ENCODE peak calls at places on chromosome 7, in six cellular contexts. M, K, G, E, D and Q are unnamed samples.

GRCh38 chr7:77391230-77391629 is 24.9 kb downstream of the GSAP start:
- DNase-seq in M (no peak), K (no peak), E (no peak), G (no peak), D (no peak), Q (no peak)

GRCh38 chr7:147332988-147333387 is 1216.4 kb downstream of the CNTNAP2 start:
- DNase-seq in M (no peak), E (no peak), G (no peak), D (no peak), K (no peak), Q (no peak)

GRCh38 chr7:148084138-148084537 is 506.4 kb upstream of the C7orf33 start:
- DNase-seq in D (no peak), G (no peak), M (peak; percentile 19), K (peak; percentile 46), E (peak; percentile 57), Q (peak; percentile 6)

GRCh38 chr7:14691034-14691433 is 211.5 kb downstream of the DGKB start:
- DNase-seq in G (no peak), D (no peak), M (no peak), E (no peak), K (no peak), Q (no peak)

GRCh38 chr7:80060218-80060806 is 74.3 kb upstream of the GNAI1 start:
- DNase-seq in K (no peak), D (no peak), M (peak; percentile 82), G (no peak), E (no peak), Q (no peak)

GRCh38 chr7:148222716-148223115 is 367.9 kb upstream of the C7orf33 start:
- DNase-seq in G (no peak), E (no peak), D (no peak), K (no peak), M (no peak), Q (no peak)

GRCh38 chr7:92158660-92159575 is 20.0 kb downstream of the LRRD1 start:
- DNase-seq in D (no peak), G (no peak), E (no peak), K (no peak), M (peak; percentile 93), Q (peak; percentile 52)

GRCh38 chr7:23956769-23957556 is 246.9 kb downstream of the STK31 start:
- DNase-seq in K (no peak), M (peak; percentile 6), E (no peak), G (no peak), D (no peak), Q (no peak)

GRCh38 chr7:82674319-82674718 is 230.7 kb upstream of the CACNA2D1 start:
- DNase-seq in G (no peak), E (no peak), D (no peak), M (peak; percentile 67), K (no peak), Q (no peak)

GRCh38 chr7:28705350-28705749 is 252.8 kb downstream of the TRIL start:
- DNase-seq in M (no peak), G (no peak), E (no peak), D (no peak), K (no peak), Q (no peak)

GRCh38 chr7:19009241-19009935 is 108.0 kb downstream of the TWIST1 start:
- DNase-seq in K (no peak), G (no peak), D (no peak), M (peak; percentile 71), E (no peak), Q (no peak)

GRCh38 chr7:116569737-116570136 is 44.9 kb downstream of the CAV1 start:
- DNase-seq in K (no peak), E (no peak), G (no peak), D (no peak), M (peak; percentile 93), Q (no peak)

GRCh38 chr7:30519122-30519521 is 14.5 kb upstream of the GGCT start:
- DNase-seq in M (no peak), D (no peak), G (no peak), K (no peak), E (no peak), Q (no peak)

DNA sequence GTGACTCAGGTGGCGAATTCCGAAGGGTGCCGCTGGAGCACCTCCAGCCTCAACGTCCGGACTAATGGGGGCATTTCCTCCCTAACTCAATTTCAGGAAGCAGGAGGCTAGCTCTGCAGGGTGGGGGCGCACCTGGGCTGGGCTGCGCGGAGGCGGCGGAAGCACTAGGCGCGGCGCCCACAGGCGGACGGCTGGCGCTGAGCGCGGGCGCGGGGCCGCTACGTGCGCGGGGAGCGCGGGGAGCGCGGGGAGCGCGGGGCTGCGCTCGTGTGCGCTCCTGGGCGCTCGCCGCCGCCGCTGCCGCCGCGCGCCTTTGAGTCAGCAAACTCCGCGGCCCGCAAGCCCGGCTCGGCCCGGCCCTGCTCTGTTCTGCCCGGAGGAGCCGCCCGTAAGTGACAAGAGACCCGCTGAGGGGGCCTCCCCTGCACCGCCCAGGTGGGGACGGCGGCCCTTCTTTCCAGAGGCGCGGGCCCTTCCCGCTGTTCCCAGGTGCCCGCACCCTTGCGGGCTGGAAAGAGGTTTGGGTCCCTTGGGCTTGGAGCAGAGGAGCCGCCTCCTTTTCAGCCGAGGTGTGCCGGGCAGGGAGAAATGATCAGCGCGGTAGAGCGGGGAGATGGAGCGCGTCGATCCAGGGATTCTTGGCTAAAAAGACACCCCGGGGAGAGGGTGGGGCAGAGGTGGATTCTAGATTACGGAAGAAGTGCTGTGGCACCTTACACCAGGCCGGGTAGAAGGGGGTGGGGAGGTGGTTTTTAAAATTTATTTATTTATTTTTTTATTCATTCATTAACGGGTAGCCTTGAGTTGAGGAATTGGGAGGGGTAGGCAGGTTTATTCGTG is at the start of gene SNX10:
- DNase-seq in D (peak; percentile 75), M (no peak), G (no peak), K (peak; percentile 69), E (peak; percentile 68), Q (peak; percentile 79)
- TF ChIP-seq POLR2A in D (no peak), M (no peak), G (no peak), K (no peak), E (peak; percentile 4), Q (peak; percentile 12)

GRCh38 chr7:65750511-65751344 is 122.1 kb upstream of the VKORC1L1 start:
- DNase-seq in G (peak; percentile 56), K (peak; percentile 93), M (peak; percentile 84), E (peak; percentile 89), D (peak; percentile 91), Q (peak; percentile 84)
- TF ChIP-seq POLR2A in G (no peak), K (peak; percentile 71), M (no peak), E (no peak), D (peak; percentile 91), Q (peak; percentile 79)

GRCh38 chr7:12686894-12687212 is 580 bp upstream of the ARL4A start:
- DNase-seq in K (no peak), G (no peak), D (no peak), E (no peak), M (no peak), Q (no peak)

GRCh38 chr7:12685550-12685949 is 1.9 kb upstream of the ARL4A start:
- DNase-seq in K (no peak), D (peak; percentile 61), M (peak; percentile 33), E (peak; percentile 36), G (no peak), Q (no peak)

GRCh38 chr7:12684733-12685132 is 2.7 kb upstream of the ARL4A start:
- DNase-seq in G (no peak), E (no peak), K (no peak), M (no peak), D (no peak), Q (no peak)

GRCh38 chr7:12686234-12686893 is 1.1 kb upstream of the ARL4A start:
- DNase-seq in G (peak; percentile 72), E (peak; percentile 95), M (peak; percentile 77), D (peak; percentile 99), K (peak; percentile 97), Q (peak; percentile 93)

GRCh38 chr7:12687213-12688171 is at the start of gene ARL4A:
- DNase-seq in D (peak; percentile 98), E (peak; percentile 99), M (peak; percentile 98), K (peak; percentile 99), G (peak; percentile 92), Q (peak; percentile 99)
- TF ChIP-seq POLR2A in D (peak; percentile 89), E (peak; percentile 76), M (peak; percentile 94), K (peak; percentile 99), G (no peak), Q (peak; percentile 95)

GRCh38 chr7:7812112-7812511 is 93.7 kb upstream of the RPA3 start:
- DNase-seq in G (no peak), D (no peak), K (no peak), E (peak; percentile 18), M (no peak), Q (no peak)
- TF ChIP-seq POLR2A in G (no peak), D (no peak), K (no peak), E (no peak), M (no peak), Q (no peak)

GRCh38 chr7:76325092-76325491 is 22.6 kb downstream of the HSPB1 start:
- DNase-seq in E (no peak), G (no peak), M (no peak), D (no peak), K (no peak), Q (no peak)
- TF ChIP-seq POLR2A in E (no peak), G (no peak), M (no peak), D (no peak), K (no peak), Q (no peak)

GRCh38 chr7:100209493-100209892 is 10.3 kb upstream of the PVRIG start:
- DNase-seq in M (no peak), E (no peak), K (no peak), G (no peak), D (no peak), Q (no peak)

GRCh38 chr7:100210803-100211202 is 8.9 kb upstream of the PVRIG start:
- DNase-seq in D (no peak), K (no peak), E (no peak), G (no peak), M (no peak), Q (no peak)

GRCh38 chr7:100212631-100213286 is 7.0 kb upstream of the PVRIG start:
- DNase-seq in G (no peak), M (no peak), E (no peak), K (no peak), D (no peak), Q (no peak)

GRCh38 chr7:100213672-100214071 is 6.1 kb upstream of the PVRIG start:
- DNase-seq in M (no peak), E (no peak), G (no peak), K (no peak), D (no peak), Q (no peak)

GRCh38 chr7:100211342-100211780 is 8.4 kb upstream of the PVRIG start:
- DNase-seq in M (no peak), K (no peak), D (no peak), G (no peak), E (no peak), Q (no peak)
- TF ChIP-seq POLR2A in M (no peak), K (no peak), D (no peak), G (no peak), E (no peak), Q (no peak)

DNA sequence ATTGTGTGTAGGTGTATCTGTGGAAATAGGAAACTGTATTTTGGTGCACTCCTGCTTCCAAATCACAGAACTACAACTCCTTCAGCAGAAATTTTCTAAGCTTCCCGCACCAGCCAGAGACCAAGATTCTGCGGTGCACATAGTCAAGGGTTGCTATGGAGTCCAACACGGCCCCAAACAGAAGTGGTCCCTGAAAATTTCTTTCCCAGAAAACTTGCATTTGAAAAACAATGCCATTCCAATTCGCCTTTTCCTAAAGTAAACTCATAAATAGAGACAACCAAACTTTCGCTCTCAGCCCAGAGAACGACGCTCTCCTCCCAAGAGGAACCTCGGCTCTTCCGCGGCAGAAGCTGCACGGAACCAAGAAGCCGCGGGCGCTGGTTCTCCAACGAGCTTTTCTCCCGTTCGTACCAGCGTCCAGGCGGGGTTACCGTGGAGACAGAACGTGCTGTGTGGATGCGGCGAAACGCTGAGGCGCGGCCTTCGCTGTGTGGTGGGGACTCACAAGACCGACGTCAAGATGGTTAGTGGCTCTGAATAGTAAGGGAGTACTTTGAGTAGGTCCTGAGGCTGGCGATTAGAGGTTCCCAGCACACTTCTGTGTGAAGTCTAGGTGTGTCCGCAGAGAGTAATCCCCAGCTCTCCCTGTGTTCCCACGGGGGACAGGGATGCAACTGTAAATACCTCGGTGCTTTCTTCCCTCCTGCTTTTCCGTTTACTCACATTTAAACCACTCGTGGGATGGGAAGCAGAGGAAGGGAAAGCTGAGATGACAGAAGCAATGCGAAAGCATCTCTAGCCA is 24.0 kb upstream of the ZC3HAV1 start:
- DNase-seq in E (peak; percentile 83), G (peak; percentile 47), K (peak; percentile 89), D (peak; percentile 92), M (peak; percentile 86), Q (peak; percentile 63)
- TF ChIP-seq POLR2A in E (no peak), G (no peak), K (no peak), D (no peak), M (no peak), Q (peak; percentile 84)